ENCODE peak calls at places on chromosomes 2 and 18, in four cellular contexts. One of them, this sample, is unnamed.

GRCh38 chr2:144629937-144630336 is 110.0 kb upstream of the ZEB2 start:
- DNase-seq in GM12878: no peak
- DNase-seq in WTC11: no peak
- DNase-seq in K562: no peak
- DNase-seq in this sample: no peak

GRCh38 chr2:99974966-99975365 is 167.4 kb downstream of the AFF3 start:
- DNase-seq in WTC11: no peak
- DNase-seq in GM12878: no peak
- DNase-seq in K562: no peak
- DNase-seq in this sample: no peak

GRCh38 chr18:48949606-48950535 is 894 bp downstream of the SMAD7 start:
- DNase-seq in GM12878: no peak
- DNase-seq in WTC11: peak
- DNase-seq in K562: no peak
- DNase-seq in this sample: no peak

GRCh38 chr2:32479224-32479623 is 122.4 kb downstream of the BIRC6 start:
- DNase-seq in K562: peak
- DNase-seq in GM12878: no peak
- DNase-seq in WTC11: no peak
- DNase-seq in this sample: no peak

GRCh38 chr2:22991844-22992243 is 393.1 kb upstream of the KLHL29 start:
- DNase-seq in GM12878: no peak
- DNase-seq in WTC11: no peak
- DNase-seq in K562: no peak
- DNase-seq in this sample: no peak

GRCh38 chr2:202815548-202816420 is 55.8 kb downstream of the ICA1L start:
- DNase-seq in GM12878: no peak
- DNase-seq in WTC11: no peak
- DNase-seq in K562: no peak
- DNase-seq in this sample: no peak

GRCh38 chr2:15253817-15254216 is 307.3 kb downstream of the NBAS start:
- DNase-seq in K562: peak
- DNase-seq in WTC11: no peak
- DNase-seq in GM12878: no peak
- DNase-seq in this sample: no peak

GRCh38 chr2:135603543-135603942 is 72.3 kb downstream of the R3HDM1 start:
- DNase-seq in WTC11: no peak
- DNase-seq in K562: no peak
- DNase-seq in GM12878: no peak
- DNase-seq in this sample: no peak

GRCh38 chr18:61949946-61950345 is 57.1 kb upstream of the RNF152 start:
- DNase-seq in K562: no peak
- DNase-seq in GM12878: no peak
- DNase-seq in WTC11: no peak
- DNase-seq in this sample: no peak

GRCh38 chr2:230762317-230762896 is 49.8 kb downstream of the CAB39 start:
- DNase-seq in GM12878: no peak
- DNase-seq in K562: peak
- DNase-seq in WTC11: peak
- DNase-seq in this sample: peak

GRCh38 chr18:12074734-12075133 is 18.9 kb upstream of the ANKRD62 start:
- DNase-seq in K562: no peak
- DNase-seq in GM12878: no peak
- DNase-seq in WTC11: no peak
- DNase-seq in this sample: no peak

DNA sequence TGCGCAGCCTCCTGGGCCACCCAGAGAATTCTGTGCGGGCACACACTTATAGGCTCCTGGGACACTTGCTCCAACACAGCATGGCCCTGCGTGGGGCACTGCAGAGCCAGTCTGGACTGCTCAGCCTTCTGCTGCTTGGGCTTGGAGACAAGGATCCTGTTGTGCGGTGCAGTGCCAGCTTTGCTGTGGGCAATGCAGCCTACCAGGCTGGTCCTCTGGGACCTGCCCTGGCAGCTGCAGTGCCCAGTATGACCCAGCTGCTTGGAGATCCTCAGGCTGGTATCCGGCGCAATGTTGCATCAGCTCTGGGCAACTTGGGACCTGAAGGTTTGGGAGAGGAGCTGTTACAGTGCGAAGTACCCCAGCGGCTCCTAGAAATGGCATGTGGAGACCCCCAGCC is 11.8 kb upstream of the TTLL4 start:
- DNase-seq in GM12878: no peak
- DNase-seq in K562: no peak
- DNase-seq in WTC11: no peak
- DNase-seq in this sample: no peak
- TF ChIP-seq ETV6 in GM12878: no peak
- TF ChIP-seq ETV6 in K562: no peak
- TF ChIP-seq ETV6 in WTC11: no peak
- TF ChIP-seq ETV6 in this sample: no peak

GRCh38 chr2:6545795-6546194 is 319.9 kb downstream of the CMPK2 start:
- DNase-seq in GM12878: no peak
- DNase-seq in K562: no peak
- DNase-seq in WTC11: no peak
- DNase-seq in this sample: no peak
- TF ChIP-seq ETV6 in GM12878: no peak
- TF ChIP-seq ETV6 in K562: no peak
- TF ChIP-seq ETV6 in WTC11: no peak
- TF ChIP-seq ETV6 in this sample: no peak

GRCh38 chr18:3411854-3412268 is 38.1 kb upstream of the TGIF1 start:
- DNase-seq in WTC11: peak
- DNase-seq in K562: no peak
- DNase-seq in GM12878: no peak
- DNase-seq in this sample: no peak
- TF ChIP-seq ETV6 in WTC11: no peak
- TF ChIP-seq ETV6 in K562: no peak
- TF ChIP-seq ETV6 in GM12878: no peak
- TF ChIP-seq ETV6 in this sample: no peak

GRCh38 chr2:207528980-207529329 is 807 bp upstream of the CREB1 start:
- DNase-seq in WTC11: no peak
- DNase-seq in K562: peak
- DNase-seq in GM12878: no peak
- DNase-seq in this sample: peak
- TF ChIP-seq ETV6 in WTC11: no peak
- TF ChIP-seq ETV6 in K562: no peak
- TF ChIP-seq ETV6 in GM12878: no peak
- TF ChIP-seq ETV6 in this sample: no peak